ENCODE peak calls at places on chromosome 3, in nine cellular contexts. One of them, this sample, is unnamed.

GRCh38 chr3:27467545-27467944 is 16.6 kb downstream of the SLC4A7 start:
- DNase-seq in fibroblast of the aortic adventitia: peak; percentile 63
- DNase-seq in AG09309: no peak
- DNase-seq in GM06990: no peak
- DNase-seq in skeletal muscle cell: no peak
- DNase-seq in GM12865: peak; percentile 43
- DNase-seq in K562: peak; percentile 18
- DNase-seq in IMR-90: peak; percentile 61
- DNase-seq in Panc1: no peak
- DNase-seq in this sample: peak; percentile 58

GRCh38 chr3:44584646-44585501 is at the start of gene ZNF660:
- DNase-seq in fibroblast of the aortic adventitia: peak; percentile 35
- DNase-seq in Panc1: no peak
- DNase-seq in GM06990: peak; percentile 58
- DNase-seq in skeletal muscle cell: peak; percentile 48
- DNase-seq in K562: peak; percentile 13
- DNase-seq in AG09309: peak; percentile 8
- DNase-seq in GM12865: peak; percentile 54
- DNase-seq in IMR-90: peak; percentile 67
- DNase-seq in this sample: no peak

GRCh38 chr3:142117052-142117451 is 32.3 kb downstream of the TFDP2 start:
- DNase-seq in fibroblast of the aortic adventitia: no peak
- DNase-seq in skeletal muscle cell: no peak
- DNase-seq in GM06990: no peak
- DNase-seq in IMR-90: peak; percentile 8
- DNase-seq in K562: no peak
- DNase-seq in GM12865: no peak
- DNase-seq in AG09309: no peak
- DNase-seq in Panc1: no peak
- DNase-seq in this sample: peak; percentile 76

GRCh38 chr3:43177092-43177491 is 71.2 kb upstream of the POMGNT2 start:
- DNase-seq in GM06990: no peak
- DNase-seq in Panc1: no peak
- DNase-seq in AG09309: no peak
- DNase-seq in skeletal muscle cell: no peak
- DNase-seq in IMR-90: no peak
- DNase-seq in GM12865: no peak
- DNase-seq in K562: no peak
- DNase-seq in fibroblast of the aortic adventitia: no peak
- DNase-seq in this sample: no peak

GRCh38 chr3:10026084-10026890 is at the start of gene FANCD2:
- DNase-seq in AG09309: no peak
- DNase-seq in K562: peak; percentile 87
- DNase-seq in IMR-90: peak; percentile 82
- DNase-seq in GM12865: peak; percentile 90
- DNase-seq in skeletal muscle cell: no peak
- DNase-seq in fibroblast of the aortic adventitia: peak; percentile 79
- DNase-seq in Panc1: no peak
- DNase-seq in GM06990: peak; percentile 91
- DNase-seq in this sample: peak; percentile 76

GRCh38 chr3:69113536-69113935 is 8.9 kb downstream of the LMOD3 start:
- DNase-seq in GM12865: no peak
- DNase-seq in fibroblast of the aortic adventitia: peak; percentile 63
- DNase-seq in skeletal muscle cell: no peak
- DNase-seq in Panc1: no peak
- DNase-seq in GM06990: no peak
- DNase-seq in K562: no peak
- DNase-seq in AG09309: no peak
- DNase-seq in IMR-90: peak; percentile 23
- DNase-seq in this sample: no peak

GRCh38 chr3:157199841-157200240 is 39.9 kb upstream of the CCNL1 start:
- DNase-seq in GM06990: no peak
- DNase-seq in GM12865: no peak
- DNase-seq in IMR-90: peak; percentile 21
- DNase-seq in skeletal muscle cell: peak; percentile 30
- DNase-seq in K562: no peak
- DNase-seq in fibroblast of the aortic adventitia: peak; percentile 78
- DNase-seq in Panc1: no peak
- DNase-seq in AG09309: no peak
- DNase-seq in this sample: no peak

GRCh38 chr3:43950775-43951174 is 260.0 kb downstream of the ABHD5 start:
- DNase-seq in K562: no peak
- DNase-seq in GM06990: no peak
- DNase-seq in AG09309: no peak
- DNase-seq in fibroblast of the aortic adventitia: no peak
- DNase-seq in skeletal muscle cell: no peak
- DNase-seq in Panc1: no peak
- DNase-seq in GM12865: no peak
- DNase-seq in IMR-90: no peak
- DNase-seq in this sample: peak; percentile 46

GRCh38 chr3:9781551-9781950 is 10.7 kb downstream of the TADA3 start:
- DNase-seq in skeletal muscle cell: no peak
- DNase-seq in IMR-90: no peak
- DNase-seq in K562: no peak
- DNase-seq in GM12865: no peak
- DNase-seq in fibroblast of the aortic adventitia: no peak
- DNase-seq in Panc1: no peak
- DNase-seq in GM06990: no peak
- DNase-seq in AG09309: no peak
- DNase-seq in this sample: no peak

GRCh38 chr3:46517016-46517770 is 19.4 kb downstream of the RTP3 start:
- DNase-seq in IMR-90: peak; percentile 86
- DNase-seq in skeletal muscle cell: peak; percentile 71
- DNase-seq in GM06990: no peak
- DNase-seq in K562: no peak
- DNase-seq in AG09309: peak; percentile 70
- DNase-seq in Panc1: peak; percentile 18
- DNase-seq in GM12865: no peak
- DNase-seq in fibroblast of the aortic adventitia: peak; percentile 65
- DNase-seq in this sample: no peak

GRCh38 chr3:138833908-138834358 is 795 bp downstream of the PIK3CB start:
- DNase-seq in skeletal muscle cell: no peak
- DNase-seq in K562: peak; percentile 11
- DNase-seq in AG09309: no peak
- DNase-seq in GM06990: no peak
- DNase-seq in GM12865: peak; percentile 31
- DNase-seq in fibroblast of the aortic adventitia: peak; percentile 55
- DNase-seq in Panc1: no peak
- DNase-seq in IMR-90: peak; percentile 24
- DNase-seq in this sample: no peak

GRCh38 chr3:141486735-141487418 is at the start of gene RASA2:
- DNase-seq in AG09309: peak; percentile 39
- DNase-seq in fibroblast of the aortic adventitia: peak; percentile 93
- DNase-seq in Panc1: no peak
- DNase-seq in GM12865: peak; percentile 86
- DNase-seq in K562: peak; percentile 92
- DNase-seq in GM06990: peak; percentile 82
- DNase-seq in IMR-90: peak; percentile 66
- DNase-seq in skeletal muscle cell: peak; percentile 25
- DNase-seq in this sample: no peak

GRCh38 chr3:64489361-64490044 is 198.3 kb downstream of the ADAMTS9 start:
- DNase-seq in GM12865: no peak
- DNase-seq in Panc1: no peak
- DNase-seq in AG09309: no peak
- DNase-seq in skeletal muscle cell: no peak
- DNase-seq in IMR-90: no peak
- DNase-seq in GM06990: no peak
- DNase-seq in fibroblast of the aortic adventitia: no peak
- DNase-seq in K562: peak; percentile 9
- DNase-seq in this sample: no peak

GRCh38 chr3:192022412-192022811 is 561.4 kb downstream of the PYDC2 start:
- DNase-seq in AG09309: no peak
- DNase-seq in Panc1: no peak
- DNase-seq in skeletal muscle cell: peak; percentile 50
- DNase-seq in K562: no peak
- DNase-seq in IMR-90: no peak
- DNase-seq in GM12865: no peak
- DNase-seq in GM06990: no peak
- DNase-seq in fibroblast of the aortic adventitia: peak; percentile 3
- DNase-seq in this sample: no peak

GRCh38 chr3:71599416-71599815 is 15.9 kb upstream of the FOXP1 start:
- DNase-seq in GM12865: no peak
- DNase-seq in K562: no peak
- DNase-seq in IMR-90: peak; percentile 28
- DNase-seq in GM06990: no peak
- DNase-seq in fibroblast of the aortic adventitia: peak; percentile 52
- DNase-seq in AG09309: no peak
- DNase-seq in Panc1: no peak
- DNase-seq in skeletal muscle cell: no peak
- DNase-seq in this sample: no peak

GRCh38 chr3:73656241-73656890 is 31.6 kb upstream of the PDZRN3 start:
- DNase-seq in K562: no peak
- DNase-seq in IMR-90: peak; percentile 29
- DNase-seq in fibroblast of the aortic adventitia: peak; percentile 27
- DNase-seq in GM12865: no peak
- DNase-seq in AG09309: no peak
- DNase-seq in skeletal muscle cell: no peak
- DNase-seq in GM06990: no peak
- DNase-seq in Panc1: no peak
- DNase-seq in this sample: no peak

GRCh38 chr3:57923101-57923500 is 85.1 kb upstream of the FLNB start:
- DNase-seq in GM12865: no peak
- DNase-seq in Panc1: no peak
- DNase-seq in K562: no peak
- DNase-seq in GM06990: no peak
- DNase-seq in fibroblast of the aortic adventitia: no peak
- DNase-seq in AG09309: no peak
- DNase-seq in IMR-90: no peak
- DNase-seq in skeletal muscle cell: no peak
- DNase-seq in this sample: no peak

GRCh38 chr3:86794336-86795065 is 196.4 kb downstream of the VGLL3 start:
- DNase-seq in IMR-90: peak; percentile 59
- DNase-seq in fibroblast of the aortic adventitia: peak; percentile 46
- DNase-seq in K562: no peak
- DNase-seq in skeletal muscle cell: no peak
- DNase-seq in AG09309: no peak
- DNase-seq in GM06990: no peak
- DNase-seq in Panc1: no peak
- DNase-seq in GM12865: no peak
- DNase-seq in this sample: no peak
- H3K4me3 ChIP-seq in IMR-90: peak overlapping the region; percentile 37
- H3K4me3 ChIP-seq in fibroblast of the aortic adventitia: peak overlapping the region; percentile 5
- H3K4me3 ChIP-seq in K562: no peak overlapping the region
- H3K4me3 ChIP-seq in skeletal muscle cell: no peak overlapping the region
- H3K4me3 ChIP-seq in AG09309: no peak overlapping the region
- H3K4me3 ChIP-seq in GM06990: no peak overlapping the region
- H3K4me3 ChIP-seq in Panc1: no peak overlapping the region
- H3K4me3 ChIP-seq in GM12865: no peak overlapping the region
- H3K4me3 ChIP-seq in this sample: no peak overlapping the region

GRCh38 chr3:98733055-98733777 is 29.9 kb upstream of the ST3GAL6 start:
- DNase-seq in skeletal muscle cell: no peak
- DNase-seq in K562: no peak
- DNase-seq in GM12865: peak; percentile 59
- DNase-seq in Panc1: no peak
- DNase-seq in GM06990: peak; percentile 67
- DNase-seq in fibroblast of the aortic adventitia: peak; percentile 61
- DNase-seq in AG09309: no peak
- DNase-seq in IMR-90: no peak
- DNase-seq in this sample: no peak
- H3K4me3 ChIP-seq in skeletal muscle cell: peak overlapping the region; percentile 75
- H3K4me3 ChIP-seq in K562: no peak overlapping the region
- H3K4me3 ChIP-seq in GM12865: peak overlapping the region; percentile 73
- H3K4me3 ChIP-seq in Panc1: peak overlapping the region; percentile 64
- H3K4me3 ChIP-seq in GM06990: peak overlapping the region; percentile 73
- H3K4me3 ChIP-seq in fibroblast of the aortic adventitia: peak overlapping the region; percentile 81
- H3K4me3 ChIP-seq in AG09309: peak overlapping the region; percentile 61
- H3K4me3 ChIP-seq in IMR-90: peak overlapping the region; percentile 62
- H3K4me3 ChIP-seq in this sample: peak overlapping the region; percentile 58

DNA sequence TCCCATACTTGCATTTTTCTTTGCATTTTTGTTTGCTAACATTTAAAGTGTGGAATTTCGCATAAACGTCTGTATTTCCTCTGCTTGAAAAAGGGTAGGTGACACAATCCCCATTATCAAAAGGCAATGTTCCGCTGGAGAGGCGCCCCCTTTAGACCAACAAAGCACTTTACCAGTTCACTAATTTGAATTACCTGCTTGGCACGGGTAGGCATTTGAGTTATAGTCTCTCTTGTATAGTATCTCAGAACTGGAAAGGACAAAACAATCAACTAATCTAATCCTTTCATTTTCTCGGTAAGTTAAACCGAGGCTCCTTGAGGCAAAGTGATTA is 775 bp upstream of the CCDC39 start:
- DNase-seq in AG09309: no peak
- DNase-seq in IMR-90: peak; percentile 18
- DNase-seq in skeletal muscle cell: no peak
- DNase-seq in K562: no peak
- DNase-seq in GM06990: no peak
- DNase-seq in fibroblast of the aortic adventitia: peak; percentile 48
- DNase-seq in GM12865: peak; percentile 61
- DNase-seq in Panc1: peak; percentile 36
- DNase-seq in this sample: peak; percentile 45
- H3K4me3 ChIP-seq in AG09309: peak overlapping the region; percentile 72
- H3K4me3 ChIP-seq in IMR-90: peak overlapping the region; percentile 69
- H3K4me3 ChIP-seq in skeletal muscle cell: peak overlapping the region; percentile 69
- H3K4me3 ChIP-seq in K562: no peak overlapping the region
- H3K4me3 ChIP-seq in GM06990: peak overlapping the region; percentile 77
- H3K4me3 ChIP-seq in fibroblast of the aortic adventitia: peak overlapping the region; percentile 76
- H3K4me3 ChIP-seq in GM12865: peak overlapping the region; percentile 79
- H3K4me3 ChIP-seq in Panc1: peak overlapping the region; percentile 75
- H3K4me3 ChIP-seq in this sample: peak overlapping the region; percentile 58

DNA sequence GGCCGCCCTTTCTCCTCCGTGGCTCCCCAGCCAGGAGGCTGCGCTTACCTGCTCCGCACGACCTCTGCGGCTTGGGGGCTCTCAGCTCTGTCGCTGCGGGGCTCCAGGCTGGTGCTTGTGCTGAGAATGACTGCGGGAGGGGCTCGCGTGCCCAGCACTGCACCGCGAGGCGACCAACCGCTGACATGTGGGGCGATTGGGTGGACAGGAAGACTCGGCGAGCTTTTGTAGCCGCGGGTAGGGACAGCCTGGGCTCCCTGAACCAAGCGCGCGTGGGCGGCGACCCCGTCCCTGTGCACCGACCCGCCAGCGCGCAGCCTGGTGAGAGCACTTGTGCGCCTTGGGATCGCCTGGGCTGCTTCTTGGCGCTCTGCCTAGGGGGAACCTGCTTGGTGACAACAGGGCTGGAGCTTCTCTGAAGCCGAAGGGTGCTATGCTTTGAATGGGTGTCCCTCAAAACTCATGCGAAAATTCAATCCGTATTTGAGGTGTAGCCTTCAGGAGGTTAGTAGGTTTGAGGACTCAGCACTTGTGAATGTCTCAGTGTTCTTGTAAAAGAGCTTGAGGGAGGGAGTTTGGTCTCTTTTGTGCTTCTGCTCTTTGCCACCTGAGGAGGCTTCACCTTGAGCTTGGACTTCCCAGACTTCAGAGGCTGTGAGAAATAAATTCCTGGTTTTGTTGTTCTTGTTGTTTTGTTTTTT is 50.4 kb downstream of the IL12A start:
- DNase-seq in Panc1: no peak
- DNase-seq in K562: no peak
- DNase-seq in skeletal muscle cell: no peak
- DNase-seq in GM06990: peak; percentile 31
- DNase-seq in IMR-90: no peak
- DNase-seq in AG09309: no peak
- DNase-seq in GM12865: no peak
- DNase-seq in fibroblast of the aortic adventitia: no peak
- DNase-seq in this sample: no peak
- H3K4me3 ChIP-seq in Panc1: peak overlapping the region; percentile 9
- H3K4me3 ChIP-seq in K562: no peak overlapping the region
- H3K4me3 ChIP-seq in skeletal muscle cell: peak overlapping the region; percentile 34
- H3K4me3 ChIP-seq in GM06990: peak overlapping the region; percentile 42
- H3K4me3 ChIP-seq in IMR-90: peak overlapping the region; percentile 36
- H3K4me3 ChIP-seq in AG09309: peak overlapping the region; percentile 38
- H3K4me3 ChIP-seq in GM12865: peak overlapping the region; percentile 7
- H3K4me3 ChIP-seq in fibroblast of the aortic adventitia: peak overlapping the region; percentile 53
- H3K4me3 ChIP-seq in this sample: no peak overlapping the region

This sample was measured in Jurkat, Clone E6-1.